ENCODE peak calls at places on chromosomes 4 and X, in five cellular contexts. A is HCEC 1CT, K is IMR-90, U is Calu3, Z is head of caudate nucleus. G is an unnamed sample.

GRCh38 chrX:46279925-46280313 is 265.3 kb downstream of the ZNF674 start:
- DNase-seq in K (peak; percentile 28), Z (no peak), A (peak; percentile 58), U (no peak), G (no peak)

GRCh38 chr4:153072661-153073060 is 131.6 kb upstream of the TRIM2 start:
- DNase-seq in Z (no peak), A (no peak), U (no peak), K (no peak), G (no peak)

GRCh38 chrX:87664381-87664780 is 146.8 kb downstream of the KLHL4 start:
- DNase-seq in Z (no peak), U (no peak), K (peak; percentile 8), A (no peak), G (no peak)

GRCh38 chr4:27024807-27025206 is 164.2 kb downstream of the STIM2 start:
- DNase-seq in A (no peak), Z (no peak), U (no peak), K (no peak), G (no peak)

GRCh38 chrX:150767475-150768131 is 74.4 kb downstream of the MTMR1 start:
- DNase-seq in K (peak; percentile 92), U (no peak), Z (no peak), A (peak; percentile 63), G (no peak)

GRCh38 chrX:100376581-100376980 is 33.5 kb downstream of the PCDH19 start:
- DNase-seq in K (peak; percentile 1), A (no peak), U (no peak), Z (no peak), G (no peak)

GRCh38 chrX:21756785-21757529 is 959 bp downstream of the SMPX start:
- DNase-seq in A (no peak), K (no peak), U (no peak), Z (no peak), G (no peak)

GRCh38 chrX:44872319-44872816 is 620 bp upstream of the KDM6A start:
- DNase-seq in U (peak; percentile 38), A (peak; percentile 20), K (peak; percentile 4), Z (no peak), G (no peak)

GRCh38 chr4:71287305-71287704 is 51.5 kb upstream of the SLC4A4 start:
- DNase-seq in K (peak; percentile 34), U (no peak), A (peak; percentile 37), Z (no peak), G (no peak)

GRCh38 chr4:121155893-121156292 is 8.2 kb downstream of the TNIP3 start:
- DNase-seq in Z (no peak), K (peak; percentile 94), A (peak; percentile 73), U (no peak), G (no peak)

GRCh38 chr4:98687876-98688275 is 29.5 kb upstream of the TSPAN5 start:
- DNase-seq in Z (no peak), U (no peak), A (no peak), K (no peak), G (no peak)

GRCh38 chr4:159153669-159154068 is 50.8 kb downstream of the RAPGEF2 start:
- DNase-seq in A (no peak), U (no peak), Z (no peak), K (no peak), G (no peak)

GRCh38 chr4:114005569-114006442 is 26.4 kb upstream of the ARSJ start:
- DNase-seq in Z (no peak), U (no peak), K (peak; percentile 82), A (peak; percentile 58), G (no peak)

GRCh38 chrX:68018248-68019203 is 414.8 kb downstream of the OPHN1 start:
- DNase-seq in Z (peak; percentile 18), U (peak; percentile 30), K (peak; percentile 32), A (peak; percentile 32), G (no peak)

GRCh38 chrX:5957506-5957905 is 271.2 kb downstream of the NLGN4X start:
- DNase-seq in U (no peak), A (no peak), K (no peak), Z (no peak), G (no peak)

GRCh38 chr4:40228497-40229365 is 31.9 kb downstream of the RHOH start:
- DNase-seq in A (peak; percentile 1), Z (no peak), U (no peak), K (no peak), G (no peak)

GRCh38 chr4:109609431-109609830 is 49.4 kb downstream of the MCUB start:
- DNase-seq in K (no peak), A (no peak), U (no peak), Z (no peak), G (no peak)

GRCh38 chrX:96792047-96792446 is 91.7 kb upstream of the RPA4 start:
- DNase-seq in K (no peak), A (no peak), U (no peak), Z (no peak), G (no peak)

GRCh38 chr4:76948441-76949292 is 885 bp upstream of the SEPTIN11 start:
- DNase-seq in U (peak; percentile 69), A (peak; percentile 58), K (peak; percentile 76), Z (peak; percentile 76), G (peak; percentile 72)

GRCh38 chrX:43892471-43892870 is 10.2 kb upstream of the MAOB start:
- DNase-seq in A (no peak), U (no peak), K (no peak), Z (no peak), G (no peak)

GRCh38 chrX:17553451-17553850 is 178.5 kb downstream of the NHS start:
- DNase-seq in Z (no peak), K (peak; percentile 70), U (peak; percentile 48), A (peak; percentile 61), G (peak; percentile 57)

GRCh38 chr4:79049840-79050520 is 110.7 kb upstream of the PAQR3 start:
- DNase-seq in A (no peak), K (no peak), U (peak; percentile 15), Z (no peak), G (no peak)

GRCh38 chrX:23904096-23904495 is 3.6 kb downstream of the APOO start:
- DNase-seq in Z (no peak), U (no peak), A (no peak), K (peak; percentile 40), G (no peak)

GRCh38 chr4:142405021-142405991 is 440.8 kb downstream of the INPP4B start:
- DNase-seq in K (peak; percentile 68), Z (peak; percentile 49), A (peak; percentile 46), U (peak; percentile 15), G (peak; percentile 60)

GRCh38 chr4:133618963-133619362 is 469.9 kb downstream of the PCDH10 start:
- DNase-seq in Z (no peak), K (no peak), A (no peak), U (no peak), G (no peak)

GRCh38 chr4:40969499-40969898 is 219.7 kb downstream of the NSUN7 start:
- DNase-seq in K (no peak), U (no peak), A (no peak), Z (no peak), G (no peak)

GRCh38 chr4:1910643-1911042 is 39.5 kb downstream of the NSD2 start:
- DNase-seq in Z (peak; percentile 73), K (peak; percentile 66), U (peak; percentile 46), A (peak; percentile 17), G (no peak)